ENCODE peak calls at places on chromosomes 16 and 17, in five cellular contexts. F, C, X, B and R are unnamed samples.

GRCh38 chr17:7403043-7403901 is 625 bp downstream of the TMEM256 start:
- DNase-seq in B (peak), X (peak), F (peak), C (peak), R (no peak)

GRCh38 chr17:61425682-61426481 is 26.2 kb downstream of the TBX2 start:
- DNase-seq in F (no peak), X (no peak), C (no peak), B (no peak), R (no peak)

GRCh38 chr16:83771306-83771942 is 36.4 kb upstream of the HSBP1 start:
- DNase-seq in C (no peak), X (no peak), B (no peak), F (peak), R (no peak)

GRCh38 chr17:56737741-56738161 is 96.0 kb downstream of the C17orf67 start:
- DNase-seq in C (no peak), F (no peak), B (no peak), X (no peak), R (no peak)

GRCh38 chr17:1709971-1710806 is at the start of gene TLCD2:
- DNase-seq in B (no peak), F (no peak), X (peak), C (no peak), R (no peak)

GRCh38 chr17:31803494-31804213 is 55.4 kb downstream of the COPRS start:
- DNase-seq in X (no peak), F (no peak), B (no peak), C (no peak), R (no peak)

GRCh38 chr17:1179635-1180433 is at the start of gene ABR:
- DNase-seq in B (peak), F (no peak), X (peak), C (peak), R (peak)

GRCh38 chr16:66606000-66606751 is 1.7 kb downstream of the CMTM3 start:
- DNase-seq in F (no peak), X (peak), C (no peak), B (peak), R (no peak)

GRCh38 chr17:56970974-56971373 is 7.0 kb upstream of the SCPEP1 start:
- DNase-seq in C (no peak), F (no peak), X (no peak), B (no peak), R (no peak)

GRCh38 chr17:64773836-64774761 is 112.0 kb upstream of the SMURF2 start:
- DNase-seq in C (no peak), F (no peak), B (peak), X (peak), R (no peak)

GRCh38 chr17:54901230-54901847 is 687 bp downstream of the TOM1L1 start:
- DNase-seq in F (no peak), C (no peak), B (no peak), X (peak), R (no peak)

GRCh38 chr17:8894189-8894611 is 26.7 kb upstream of the PIK3R6 start:
- DNase-seq in X (no peak), B (no peak), F (no peak), C (no peak), R (no peak)

GRCh38 chr17:83089322-83090156 is 10.1 kb downstream of the METRNL start:
- DNase-seq in F (no peak), B (no peak), X (no peak), C (no peak), R (no peak)

GRCh38 chr17:56653877-56654276 is 60.4 kb downstream of the NOG start:
- DNase-seq in B (peak), X (peak), F (no peak), C (no peak), R (peak)

GRCh38 chr16:11225677-11226549 is 30.1 kb downstream of the SOCS1 start:
- DNase-seq in X (no peak), F (no peak), B (peak), C (no peak), R (no peak)

GRCh38 chr16:55672471-55672870 is 16.7 kb downstream of the SLC6A2 start:
- DNase-seq in B (no peak), C (no peak), X (peak), F (no peak), R (no peak)

GRCh38 chr17:73029021-73029420 is 63.5 kb downstream of the SLC39A11 start:
- DNase-seq in X (no peak), F (no peak), B (no peak), C (no peak), R (no peak)

GRCh38 chr16:82157836-82158235 is 12.2 kb downstream of the MPHOSPH6 start:
- DNase-seq in B (no peak), C (no peak), F (no peak), X (peak), R (no peak)

GRCh38 chr17:20927586-20927985 is 115.2 kb downstream of the USP22 start:
- DNase-seq in F (no peak), X (no peak), B (no peak), C (no peak), R (no peak)